ENCODE peak calls at places on chromosomes 6 and 20, in nine cellular contexts. F is psoas muscle, K is dorsolateral prefrontal cortex, U is fibroblast of mammary gland, Y is cardiac muscle cell, N is lower lobe of right lung, I is tibial artery, E is IMR-90, Q is trophoblast cell. T is an unnamed sample.

GRCh38 chr6:41734666-41735426 is 562 bp downstream of the TFEB start:
- DNase-seq in N (peak), K (peak), I (peak), Y (peak), Q (peak), F (peak), E (peak), U (peak), T (peak)

GRCh38 chr6:75893058-75893775 is 144.2 kb downstream of the MYO6 start:
- DNase-seq in F (no peak), K (no peak), I (no peak), Q (peak), N (no peak), U (peak), E (peak), Y (peak), T (no peak)

GRCh38 chr6:145112711-145113148 is 622.6 kb downstream of the EPM2A start:
- DNase-seq in U (peak), N (no peak), F (no peak), Y (no peak), K (no peak), E (peak), Q (peak), I (no peak), T (no peak)

GRCh38 chr6:24887520-24887919 is 48.2 kb downstream of the RIPOR2 start:
- DNase-seq in Q (no peak), U (no peak), Y (no peak), N (no peak), I (no peak), E (no peak), F (no peak), K (no peak), T (no peak)

GRCh38 chr6:11942185-11942864 is 69.8 kb upstream of the HIVEP1 start:
- DNase-seq in I (no peak), Q (no peak), E (no peak), N (no peak), U (no peak), F (no peak), K (no peak), Y (no peak), T (no peak)

GRCh38 chr6:39137235-39137634 is 22.2 kb upstream of the SAYSD1 start:
- DNase-seq in Q (peak), F (no peak), E (peak), U (peak), I (no peak), Y (peak), N (no peak), K (no peak), T (peak)

GRCh38 chr6:152127429-152128165 is 320.1 kb downstream of the ESR1 start:
- DNase-seq in U (no peak), F (no peak), Y (no peak), E (no peak), K (no peak), Q (peak), I (no peak), N (no peak), T (no peak)

GRCh38 chr6:25939593-25939992 is 9.1 kb upstream of the SLC17A2 start:
- DNase-seq in I (no peak), F (no peak), Y (no peak), Q (peak), E (no peak), N (no peak), K (no peak), U (no peak), T (no peak)

GRCh38 chr20:57968111-57968510 is 258.3 kb upstream of the PMEPA1 start:
- DNase-seq in I (no peak), Q (peak), N (no peak), K (no peak), F (no peak), E (no peak), Y (no peak), U (no peak), T (no peak)

GRCh38 chr6:90088009-90088408 is 193.7 kb downstream of the GJA10 start:
- DNase-seq in K (no peak), U (peak), Y (peak), F (no peak), I (no peak), E (peak), Q (peak), N (no peak), T (no peak)

GRCh38 chr6:53961679-53962370 is 149.4 kb upstream of the MLIP start:
- DNase-seq in U (no peak), N (no peak), Q (peak), I (no peak), E (peak), F (no peak), Y (peak), K (no peak), T (no peak)

GRCh38 chr6:42898891-42899361 is 16.9 kb upstream of the PTCRA start:
- DNase-seq in U (peak), N (peak), K (peak), F (peak), I (peak), Q (peak), E (peak), Y (peak), T (peak)

GRCh38 chr6:154931741-154932424 is 63.2 kb upstream of the TIAM2 start:
- DNase-seq in F (no peak), E (peak), N (no peak), Y (peak), Q (peak), K (no peak), U (peak), I (no peak), T (no peak)

GRCh38 chr6:150299873-150300485 is 68.8 kb upstream of the IYD start:
- DNase-seq in E (no peak), F (peak), U (no peak), I (no peak), K (no peak), N (no peak), Q (no peak), Y (no peak), T (no peak)

GRCh38 chr6:29647927-29648642 is 8.8 kb upstream of the MOG start:
- DNase-seq in K (no peak), U (peak), E (peak), Y (peak), F (no peak), N (no peak), Q (peak), I (no peak), T (no peak)

DNA sequence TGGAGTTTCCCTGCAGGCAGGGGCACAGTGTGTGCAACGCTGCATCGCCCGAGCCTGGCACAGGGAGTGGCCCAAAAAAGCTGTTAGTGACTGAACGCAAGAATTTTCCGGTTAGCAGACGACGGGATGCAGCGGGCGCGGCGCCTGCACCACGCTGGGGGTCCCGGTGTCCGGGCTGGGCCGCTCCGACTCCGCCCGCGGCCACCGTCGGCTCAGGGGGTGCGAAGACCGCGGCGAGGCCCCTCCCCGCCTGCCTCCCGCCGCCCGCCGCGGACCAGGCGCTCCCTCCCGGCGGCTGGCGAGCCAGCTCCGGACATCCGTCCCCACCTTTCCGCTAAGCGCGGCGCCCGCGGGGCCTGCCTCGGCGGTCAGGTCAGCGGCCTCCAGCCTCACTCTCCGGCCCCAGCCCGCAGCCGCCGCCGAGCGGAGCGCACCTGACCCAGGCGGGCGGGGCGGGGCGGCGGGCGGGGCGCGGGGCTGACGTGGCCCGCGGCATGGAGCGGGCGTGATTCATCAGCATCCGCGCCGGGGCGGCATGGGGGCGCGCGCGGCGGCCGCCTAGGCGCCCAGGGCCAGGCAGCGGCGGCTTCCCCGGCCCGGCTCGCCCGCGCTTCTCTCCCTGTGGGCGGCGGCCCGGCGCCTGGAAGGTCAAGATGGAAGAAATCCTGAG is at the start of gene ARFGEF3:
- DNase-seq in K (peak), N (peak), F (peak), Q (peak), U (peak), E (peak), I (no peak), Y (peak), T (peak)
- H3K4me3 ChIP-seq in K (peak), N (peak), F (peak), Q (peak), U (peak), E (peak), I (peak), Y (peak), T (peak)

DNA sequence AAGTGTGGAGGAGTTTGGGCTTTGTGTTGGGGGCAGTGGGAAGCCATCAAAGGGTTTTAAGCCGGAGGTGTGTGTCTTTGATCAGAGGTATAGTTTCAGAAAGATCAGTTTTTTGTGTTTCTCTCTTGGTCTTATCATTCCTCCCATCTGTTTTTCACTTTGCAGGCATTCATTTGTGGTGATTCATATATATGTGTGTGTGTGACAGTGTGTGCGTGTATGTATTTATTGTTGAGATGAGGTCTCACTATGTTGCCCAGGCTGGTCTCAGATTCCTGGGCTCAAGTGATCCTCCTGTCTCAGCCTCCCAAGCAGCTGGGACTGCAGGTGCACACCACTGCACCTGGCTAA is 11.1 kb upstream of the SERINC3 start:
- DNase-seq in N (no peak), Y (no peak), E (peak), U (peak), F (no peak), K (no peak), I (no peak), Q (peak), T (peak)
- H3K4me3 ChIP-seq in N (peak), Y (peak), E (no peak), U (peak), F (peak), K (peak), I (peak), Q (no peak), T (peak)

GRCh38 chr20:40583195-40583594 is 105.8 kb downstream of the MAFB start:
- DNase-seq in U (no peak), F (no peak), N (peak), E (no peak), I (peak), Y (no peak), K (peak), Q (no peak), T (no peak)
- H3K4me3 ChIP-seq in U (no peak), F (no peak), N (no peak), E (no peak), I (no peak), Y (no peak), K (no peak), Q (no peak), T (no peak)

DNA sequence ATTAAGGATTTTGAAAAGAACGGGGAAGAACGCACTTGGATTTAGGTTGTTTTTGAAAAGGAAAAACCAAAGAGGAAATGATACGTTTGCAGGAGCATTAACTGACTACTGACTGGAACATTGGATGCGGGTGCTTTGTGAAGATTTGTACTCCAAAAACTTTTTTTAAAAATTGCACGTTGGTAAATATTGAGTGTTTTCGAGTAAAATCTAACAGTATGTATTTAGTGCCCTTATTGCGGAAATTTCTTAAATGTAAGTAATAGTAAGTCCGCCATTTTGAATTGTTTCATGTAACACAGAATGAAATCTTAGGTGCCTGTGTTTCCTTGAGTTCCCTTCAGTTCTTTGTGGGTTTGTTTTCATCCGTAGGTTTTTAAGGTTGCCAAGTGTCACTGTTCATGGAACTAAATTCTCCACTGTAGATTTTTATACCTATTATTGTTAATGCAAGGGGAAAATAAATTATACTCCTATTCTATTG is 15.2 kb upstream of the LIN28B start:
- DNase-seq in N (no peak), F (no peak), K (no peak), I (no peak), Q (peak), Y (no peak), U (no peak), E (no peak), T (no peak)
- H3K4me3 ChIP-seq in N (peak), F (no peak), K (peak), I (peak), Q (no peak), Y (peak), U (no peak), E (no peak), T (no peak)

DNA sequence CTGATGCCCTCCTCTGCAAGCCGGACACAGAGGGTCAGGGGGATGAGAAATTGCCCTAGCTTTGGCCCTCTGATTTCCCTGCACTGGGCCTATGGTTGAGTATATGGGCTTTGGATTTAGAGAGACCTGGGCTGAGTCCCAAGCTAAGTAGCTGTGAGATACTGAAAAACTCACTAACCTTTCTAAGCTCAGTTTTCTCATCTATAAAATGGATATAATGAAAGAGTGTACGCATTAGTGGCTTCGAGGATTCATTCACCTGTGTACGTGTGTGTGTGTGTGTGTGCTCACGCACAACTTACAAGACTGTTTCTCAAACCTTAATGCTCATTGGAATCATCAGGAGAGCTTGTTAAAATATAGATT is 12.7 kb upstream of the RBPJL start:
- DNase-seq in Q (no peak), K (no peak), F (no peak), U (no peak), E (no peak), N (no peak), I (no peak), Y (no peak), T (no peak)
- H3K4me3 ChIP-seq in Q (no peak), K (peak), F (peak), U (no peak), E (no peak), N (peak), I (no peak), Y (no peak), T (no peak)

GRCh38 chr20:53608456-53609413 is 15.1 kb upstream of the ZNF217 start:
- DNase-seq in Y (peak), Q (peak), I (peak), E (no peak), K (no peak), F (no peak), N (no peak), U (no peak), T (no peak)

GRCh38 chr20:53611449-53611894 is 17.8 kb upstream of the ZNF217 start:
- DNase-seq in N (no peak), F (no peak), U (peak), K (no peak), I (no peak), Q (peak), E (peak), Y (peak), T (no peak)

GRCh38 chr20:53609501-53610445 is 16.1 kb upstream of the ZNF217 start:
- DNase-seq in U (peak), Q (no peak), E (peak), N (peak), I (peak), F (peak), Y (peak), K (no peak), T (peak)

GRCh38 chr20:53606364-53606985 is 12.8 kb upstream of the ZNF217 start:
- DNase-seq in Y (peak), I (no peak), K (no peak), N (no peak), U (peak), F (no peak), E (peak), Q (peak), T (no peak)

DNA sequence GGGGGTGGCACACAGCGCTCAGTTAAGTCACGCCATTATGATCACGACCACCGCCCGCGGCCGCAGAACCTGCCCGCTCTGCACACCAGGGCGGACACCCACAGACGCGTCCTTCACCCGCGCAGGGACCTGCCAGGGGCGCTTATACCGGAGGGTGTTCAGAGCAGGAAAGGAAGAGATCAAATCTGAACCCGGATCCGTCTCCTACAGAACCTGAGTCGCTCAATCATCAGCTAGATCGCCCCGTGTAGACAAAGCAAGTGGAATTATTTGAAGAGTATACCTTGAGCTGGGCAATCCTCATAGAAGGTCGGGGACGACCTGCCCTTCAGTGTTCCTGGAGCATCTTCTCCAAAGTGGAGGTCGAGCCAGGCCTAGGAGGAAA is 14.4 kb upstream of the ZNF217 start:
- DNase-seq in Y (no peak), I (peak), E (no peak), Q (no peak), F (no peak), K (no peak), N (no peak), U (no peak), T (no peak)
- H3K4me3 ChIP-seq in Y (no peak), I (no peak), E (no peak), Q (no peak), F (no peak), K (no peak), N (no peak), U (no peak), T (peak)

DNA sequence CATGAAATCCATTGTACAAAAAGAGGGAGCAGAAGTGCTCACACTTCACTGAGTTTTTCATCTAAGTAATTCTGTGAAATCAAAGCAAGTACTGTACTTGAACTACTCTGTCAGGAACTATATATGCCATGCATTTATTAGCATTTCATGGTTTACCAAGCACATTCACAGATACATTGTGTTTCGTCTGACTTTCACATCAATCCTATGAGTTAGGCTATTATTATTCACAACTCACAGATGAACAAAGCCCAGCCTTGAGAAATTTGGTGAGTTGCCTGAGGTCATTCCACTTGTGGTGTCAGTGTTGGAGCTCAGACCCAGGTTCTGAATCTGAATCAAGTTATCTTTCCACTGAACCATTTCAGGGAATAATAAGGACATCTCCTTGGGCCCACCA is 33.7 kb upstream of the TENT5A start:
- DNase-seq in I (no peak), U (no peak), N (no peak), Q (no peak), K (no peak), F (no peak), E (no peak), Y (no peak), T (no peak)
- H3K4me3 ChIP-seq in I (no peak), U (no peak), N (no peak), Q (no peak), K (no peak), F (no peak), E (no peak), Y (no peak), T (no peak)